ENCODE peak calls at places on chromosomes 13 and 19, in four cellular contexts. A, Z, T and E are unnamed samples.

GRCh38 chr19:15187026-15188007 is 13.5 kb downstream of the NOTCH3 start:
- DNase-seq in T (peak; percentile 54), A (peak; percentile 58), Z (peak; percentile 67), E (no peak)

GRCh38 chr19:30363073-30363472 is 9.1 kb upstream of the ZNF536 start:
- DNase-seq in Z (no peak), A (no peak), T (no peak), E (no peak)

GRCh38 chr13:77894743-77895142 is 23.9 kb downstream of the EDNRB start:
- DNase-seq in T (no peak), Z (no peak), A (no peak), E (no peak)

GRCh38 chr13:46295531-46296464 is 84.1 kb downstream of the LRRC63 start:
- DNase-seq in T (no peak), A (no peak), Z (no peak), E (peak; percentile 83)

GRCh38 chr19:46678110-46678732 is 17.2 kb upstream of the DACT3 start:
- DNase-seq in T (peak; percentile 91), Z (peak; percentile 91), A (peak; percentile 77), E (no peak)

GRCh38 chr19:22286151-22286810 is at the start of gene ZNF729:
- DNase-seq in T (no peak), Z (no peak), A (no peak), E (no peak)

GRCh38 chr13:105442941-105443340 is 1092.5 kb downstream of the EFNB2 start:
- DNase-seq in Z (no peak), T (no peak), A (peak; percentile 40), E (peak; percentile 100)

GRCh38 chr19:35311901-35312665 is 16.9 kb upstream of the CD22 start:
- DNase-seq in A (no peak), T (no peak), Z (no peak), E (no peak)

GRCh38 chr19:18972301-18972831 is 31.3 kb upstream of the HOMER3 start:
- DNase-seq in T (no peak), A (no peak), Z (no peak), E (peak; percentile 31)

GRCh38 chr13:100608906-100609305 is 20.3 kb upstream of the GGACT start:
- DNase-seq in T (no peak), Z (no peak), A (no peak), E (no peak)

GRCh38 chr13:109145631-109146030 is 516.2 kb downstream of the MYO16 start:
- DNase-seq in T (no peak), Z (no peak), A (peak; percentile 65), E (peak; percentile 72)

GRCh38 chr19:48795855-48796142 is 15.0 kb downstream of the BCAT2 start:
- DNase-seq in T (no peak), Z (no peak), A (no peak), E (no peak)

GRCh38 chr19:2633693-2634075 is 68.8 kb downstream of the GNG7 start:
- DNase-seq in Z (no peak), A (no peak), T (no peak), E (no peak)

GRCh38 chr13:66111628-66112027 is 1118.5 kb downstream of the PCDH9 start:
- DNase-seq in T (no peak), A (peak; percentile 21), Z (no peak), E (no peak)

GRCh38 chr19:55113570-55114039 is 3.8 kb downstream of the PPP1R12C start:
- DNase-seq in Z (peak; percentile 59), T (peak; percentile 86), A (peak; percentile 99), E (peak; percentile 92)

GRCh38 chr19:2385053-2385721 is 25.1 kb downstream of the TMPRSS9 start:
- DNase-seq in T (peak; percentile 96), Z (peak; percentile 82), A (peak; percentile 92), E (peak; percentile 79)

GRCh38 chr13:106302843-106303242 is 232.6 kb downstream of the EFNB2 start:
- DNase-seq in Z (no peak), A (no peak), T (no peak), E (no peak)

GRCh38 chr13:106753241-106753640 is 185.3 kb upstream of the ARGLU1 start:
- DNase-seq in A (peak; percentile 29), T (no peak), Z (no peak), E (no peak)

GRCh38 chr13:114076329-114076761 is 56.1 kb downstream of the RASA3 start:
- DNase-seq in T (no peak), Z (no peak), A (no peak), E (no peak)
- H3K4ac ChIP-seq in T (no peak overlapping the region), Z (no peak overlapping the region), A (no peak overlapping the region), E (no peak overlapping the region)

GRCh38 chr13:51311271-51311670 is 28.2 kb upstream of the SERPINE3 start:
- DNase-seq in A (no peak), Z (no peak), T (no peak), E (no peak)

GRCh38 chr13:51303882-51304281 is 35.6 kb upstream of the SERPINE3 start:
- DNase-seq in Z (no peak), T (no peak), A (no peak), E (no peak)

GRCh38 chr13:51303063-51303552 is 36.4 kb upstream of the SERPINE3 start:
- DNase-seq in Z (no peak), A (no peak), T (peak; percentile 88), E (no peak)

DNA sequence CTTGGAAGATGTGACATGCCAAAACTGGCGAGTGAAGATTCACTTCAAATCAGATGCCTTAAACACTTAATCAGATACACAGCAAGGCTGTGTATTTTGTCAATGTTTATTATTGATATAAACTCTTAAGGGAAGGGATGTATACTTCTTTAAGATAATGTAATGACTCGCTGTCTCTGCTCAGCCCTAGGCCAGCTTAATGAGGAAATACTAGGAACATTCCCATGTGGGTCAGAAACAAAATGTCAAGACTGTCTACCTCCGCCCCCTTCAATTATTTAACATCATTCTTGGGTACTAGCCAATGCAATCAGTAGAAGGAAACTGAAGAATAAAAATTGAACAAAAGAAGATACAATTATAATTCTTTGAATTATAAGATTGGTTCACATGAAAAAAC is 33.9 kb upstream of the SERPINE3 start:
- DNase-seq in A (no peak), Z (no peak), T (no peak), E (no peak)
- H3K56ac ChIP-seq in A (no peak overlapping the region), Z (no peak overlapping the region), T (no peak overlapping the region), E (no peak overlapping the region)

GRCh38 chr19:17450264-17451075 is 2.0 kb upstream of the TMEM221 start:
- DNase-seq in Z (no peak), T (no peak), A (no peak), E (no peak)
- H3K9ac ChIP-seq in Z (no peak overlapping the region), T (no peak overlapping the region), A (no peak overlapping the region), E (no peak overlapping the region)

GRCh38 chr19:41009700-41010235 is 18.7 kb downstream of the CYP2B6 start:
- DNase-seq in T (no peak), Z (no peak), A (no peak), E (no peak)

GRCh38 chr19:41018736-41019290 is 27.7 kb downstream of the CYP2B6 start:
- DNase-seq in Z (no peak), T (no peak), A (no peak), E (no peak)

GRCh38 chr19:41014643-41015042 is 23.6 kb downstream of the CYP2B6 start:
- DNase-seq in Z (no peak), T (no peak), A (no peak), E (no peak)

GRCh38 chr19:41016488-41017071 is 25.5 kb downstream of the CYP2B6 start:
- DNase-seq in A (no peak), T (no peak), Z (no peak), E (no peak)

DNA sequence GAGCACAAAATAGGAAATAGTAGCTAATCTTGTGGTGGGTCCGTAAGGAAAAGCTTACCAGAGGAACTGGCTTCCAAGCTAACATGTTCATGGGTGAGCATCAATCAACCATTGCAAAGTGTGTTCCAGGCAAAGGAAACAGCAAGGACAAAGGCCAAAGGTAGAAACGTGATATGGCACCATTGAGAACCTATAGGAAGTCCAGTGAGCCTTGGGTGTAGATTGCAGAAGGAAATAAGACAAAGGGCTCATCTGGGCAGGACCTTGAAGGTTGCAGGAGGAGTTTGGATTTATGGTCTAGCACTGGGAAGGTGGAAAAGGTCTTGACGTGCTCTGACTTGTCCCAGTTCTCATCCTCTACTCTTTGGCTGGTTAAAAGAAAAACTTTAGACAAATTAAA is 22.3 kb downstream of the CYP2B6 start:
- DNase-seq in Z (no peak), A (no peak), T (no peak), E (no peak)
- H3K4ac ChIP-seq in Z (no peak overlapping the region), A (no peak overlapping the region), T (no peak overlapping the region), E (no peak overlapping the region)